ENCODE peak calls at places on chromosomes 5 and 9, in four cellular contexts. G, N, W and M are unnamed samples. For H4K20me1, the result is how much of the 10 kb centered on the place peaks cover.

GRCh38 chr9:38707885-38708640 is 11.9 kb downstream of the FAM240B start:
- DNase-seq in W (no peak), G (peak), N (peak), M (no peak)

GRCh38 chr9:8750639-8751041 is 951.1 kb upstream of the DMAC1 start:
- DNase-seq in W (no peak), N (peak), G (no peak), M (no peak)

GRCh38 chr9:129757045-129757444 is 4.2 kb upstream of the PTGES start:
- DNase-seq in G (no peak), W (no peak), N (no peak), M (peak)

GRCh38 chr5:178398856-178399722 is 166.5 kb upstream of the PHYKPL start:
- DNase-seq in G (no peak), N (no peak), W (no peak), M (no peak)

GRCh38 chr9:16277471-16277870 is 593.0 kb downstream of the BNC2 start:
- DNase-seq in G (no peak), N (no peak), W (no peak), M (no peak)

GRCh38 chr5:158807947-158808346 is 291.8 kb downstream of the EBF1 start:
- DNase-seq in W (peak), G (no peak), N (no peak), M (peak)

GRCh38 chr9:95511232-95511951 is 5.4 kb downstream of the PTCH1 start:
- DNase-seq in N (peak), G (peak), W (peak), M (peak)

GRCh38 chr5:95641803-95642220 is 4.8 kb upstream of the RFESD start:
- DNase-seq in W (no peak), N (no peak), G (no peak), M (peak)

GRCh38 chr5:78369680-78370079 is 9.3 kb downstream of the SCAMP1 start:
- DNase-seq in G (no peak), W (no peak), N (no peak), M (no peak)
- H4K20me1 ChIP-seq in G (under half), W (under half), N (under half), M (under half)

GRCh38 chr5:17964067-17964466 is 329.8 kb downstream of the TAF11L14 start:
- DNase-seq in G (peak), N (no peak), W (no peak), M (no peak)

DNA sequence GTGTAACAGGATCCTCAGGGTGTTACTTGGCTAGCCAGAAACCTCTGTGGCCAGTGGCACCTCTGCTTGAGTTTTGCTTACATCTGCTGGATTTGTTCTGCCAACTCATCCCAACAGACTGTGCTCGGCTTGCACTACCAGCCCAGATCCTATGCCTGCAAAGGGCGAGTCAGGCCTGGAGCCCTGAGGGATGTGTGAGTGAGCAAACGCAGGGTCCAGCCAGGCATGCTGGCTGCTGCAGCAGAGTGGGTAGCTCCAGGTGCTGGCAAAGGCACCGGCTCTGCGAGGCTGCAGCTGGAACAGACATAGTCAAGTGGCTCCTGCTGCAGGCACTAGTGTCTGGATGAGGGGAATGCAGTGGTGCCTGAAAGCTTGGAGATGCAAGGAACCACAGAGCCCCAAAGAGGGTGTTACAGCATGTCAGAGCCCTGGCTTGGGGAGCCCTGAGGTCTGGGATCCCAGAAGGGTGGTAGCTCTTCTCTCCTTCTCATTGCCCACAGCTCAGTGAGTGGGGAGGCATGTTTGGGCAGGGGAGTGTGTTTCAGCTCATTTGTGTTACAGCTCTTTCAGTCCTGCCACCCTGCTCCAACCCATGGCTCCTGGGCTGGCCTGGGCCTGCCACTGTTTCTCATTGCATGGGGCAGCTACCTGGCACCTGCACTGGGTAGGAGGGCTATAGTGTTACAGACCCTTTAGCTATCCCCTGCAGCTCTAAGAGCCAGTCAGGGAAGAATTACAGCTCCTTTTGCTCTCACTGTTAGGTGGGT is 332.6 kb downstream of the TAF11L14 start:
- DNase-seq in G (peak), W (no peak), N (no peak), M (no peak)
- H3K27ac ChIP-seq in G (no peak), W (no peak), N (no peak), M (no peak)

DNA sequence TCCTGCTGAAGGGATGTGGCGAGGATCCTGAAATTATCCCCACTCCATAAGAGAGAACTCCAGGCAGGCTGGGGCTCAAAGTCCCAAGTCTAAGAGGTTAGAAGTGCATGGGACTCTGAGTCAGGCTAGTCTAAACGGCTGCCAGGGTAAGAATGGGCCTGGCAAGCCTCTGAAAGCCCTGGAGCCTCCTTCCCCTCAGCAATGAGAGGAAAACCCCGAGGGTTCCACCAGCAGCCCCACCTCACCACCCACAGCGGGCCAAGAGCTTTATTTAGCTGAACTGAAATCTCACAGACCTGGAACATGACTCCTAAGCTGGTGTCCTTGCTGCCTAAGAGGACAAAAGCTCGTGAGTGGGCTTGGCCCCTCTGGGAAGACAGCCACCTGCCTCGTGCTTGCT is 135.5 kb downstream of the SEC61B start:
- DNase-seq in G (no peak), W (no peak), N (no peak), M (peak)
- H3K9ac ChIP-seq in G (no peak), W (no peak), N (no peak), M (no peak)

GRCh38 chr9:274101-274500 is 59.4 kb downstream of the DOCK8 start:
- DNase-seq in W (no peak), N (no peak), G (no peak), M (no peak)
- H4K20me1 ChIP-seq in W (under half), N (under half), G (under half), M (under half)

DNA sequence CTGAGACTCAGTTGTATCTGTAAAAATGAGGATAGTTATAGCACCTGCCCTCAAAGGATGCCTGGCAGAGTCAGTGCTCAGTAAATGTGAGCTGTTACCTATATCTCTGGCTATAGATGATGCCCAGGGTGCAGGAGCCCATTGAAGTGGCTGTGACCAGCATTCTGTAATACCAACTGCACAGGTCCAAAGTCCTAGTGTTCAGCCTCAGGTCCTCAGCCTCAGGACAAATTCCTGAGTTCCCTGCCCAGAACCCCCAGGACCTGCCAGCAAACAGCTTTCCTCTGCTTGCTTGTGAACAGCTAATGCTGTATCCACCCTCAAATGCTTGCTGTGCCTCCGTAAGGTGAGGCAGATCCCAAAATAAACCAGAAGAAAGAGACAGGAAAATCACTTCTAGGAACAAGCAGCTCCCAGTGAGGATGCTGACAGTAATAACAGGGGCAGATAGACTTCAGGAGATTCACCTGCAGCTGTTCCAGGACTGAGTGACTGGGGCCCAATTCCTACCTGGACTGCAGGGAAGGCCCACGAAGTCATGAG is 80.8 kb downstream of the SIL1 start:
- DNase-seq in G (no peak), W (no peak), N (no peak), M (no peak)
- H3K27ac ChIP-seq in G (no peak), W (no peak), N (no peak), M (no peak)

DNA sequence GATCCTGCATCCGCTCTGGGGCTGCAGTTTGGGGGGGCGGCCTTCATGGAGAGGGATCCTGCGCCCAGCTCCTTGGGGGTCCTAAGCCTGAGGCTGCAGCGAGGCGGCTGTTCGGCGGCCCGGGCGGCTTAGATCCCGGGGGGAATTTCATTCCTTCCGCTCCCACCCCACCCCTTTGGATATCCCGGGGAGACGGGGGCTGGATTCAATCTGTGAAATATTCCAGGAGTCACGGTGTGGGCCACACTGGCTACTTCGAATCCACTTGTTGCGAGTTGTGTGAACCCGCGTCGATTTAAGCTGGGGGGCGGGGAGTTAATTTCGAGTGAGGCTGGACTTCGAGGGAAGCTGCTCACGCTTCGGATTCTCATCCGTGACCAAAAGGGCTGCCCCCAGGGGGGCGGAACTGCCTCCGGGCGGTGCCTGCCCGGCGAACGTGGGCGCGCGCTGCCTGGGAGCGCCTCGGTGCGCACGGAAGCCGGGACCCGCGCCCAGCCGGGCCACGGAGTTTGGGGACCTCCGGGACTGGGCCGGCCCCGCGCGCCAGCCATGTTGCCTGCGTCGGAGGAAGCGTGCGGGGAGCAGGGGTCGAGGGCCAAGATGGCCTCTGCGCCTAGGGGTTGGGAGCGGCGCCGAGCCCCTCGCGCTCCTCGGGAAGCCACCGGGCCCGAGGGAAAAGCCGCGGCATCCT is 790 bp downstream of the OCLN start:
- DNase-seq in N (peak), W (peak), G (peak), M (peak)
- H3K9ac ChIP-seq in N (peak), W (peak), G (peak), M (no peak)

DNA sequence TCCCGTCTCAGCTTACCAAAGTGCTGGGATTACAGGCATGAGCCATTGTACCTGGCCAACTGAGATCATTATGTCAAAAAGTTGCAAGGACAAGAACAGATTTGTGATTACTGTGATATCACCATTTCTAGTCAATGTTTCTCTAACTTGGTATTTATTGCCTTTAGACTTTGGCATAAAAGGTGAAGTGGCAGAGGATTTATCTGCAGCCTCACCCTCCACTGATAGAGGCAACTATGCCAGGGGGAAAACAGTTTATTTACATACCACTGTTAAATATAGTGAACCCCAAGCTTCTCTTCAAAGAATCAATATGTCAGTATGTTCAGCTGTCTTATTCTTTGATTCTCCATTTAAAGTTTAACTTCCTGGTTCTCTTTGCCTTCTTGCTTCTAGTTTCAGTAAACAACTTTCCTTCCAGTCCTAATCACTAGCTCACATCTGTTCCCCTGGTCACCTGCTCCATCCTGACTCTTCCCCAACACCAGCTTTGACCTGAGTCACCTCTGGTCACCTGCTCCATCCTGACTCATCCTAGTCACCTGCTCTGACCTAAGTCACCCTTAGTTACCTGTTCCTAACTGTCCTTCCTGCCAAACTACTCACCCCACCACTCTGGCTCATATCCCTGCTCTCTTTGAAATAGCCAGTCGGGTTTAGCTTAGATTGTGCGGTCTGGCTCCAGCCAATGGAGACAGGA is 29.9 kb downstream of the SEMA6A start:
- DNase-seq in W (no peak), N (no peak), G (no peak), M (no peak)
- H4K20me1 ChIP-seq in W (under half), N (half or more), G (under half), M (under half)

GRCh38 chr5:93072831-93073459 is 508.1 kb downstream of the NR2F1-AS1 start:
- DNase-seq in W (peak), N (no peak), G (peak), M (peak)

GRCh38 chr5:93073547-93073946 is 507.5 kb downstream of the NR2F1-AS1 start:
- DNase-seq in W (no peak), G (no peak), N (no peak), M (no peak)

GRCh38 chr5:93070938-93071337 is 510.1 kb downstream of the NR2F1-AS1 start:
- DNase-seq in N (no peak), G (peak), W (no peak), M (no peak)

GRCh38 chr5:93069276-93069675 is 511.7 kb downstream of the NR2F1-AS1 start:
- DNase-seq in G (no peak), N (no peak), W (no peak), M (no peak)

GRCh38 chr5:93071710-93072109 is 509.3 kb downstream of the NR2F1-AS1 start:
- DNase-seq in G (no peak), N (no peak), W (no peak), M (no peak)
- H3K27ac ChIP-seq in G (peak), N (no peak), W (no peak), M (no peak)

GRCh38 chr9:113566011-113566711 is 102.6 kb downstream of the RGS3 start:
- DNase-seq in N (no peak), W (no peak), G (no peak), M (peak)
- H3K9ac ChIP-seq in N (no peak), W (no peak), G (no peak), M (peak)

DNA sequence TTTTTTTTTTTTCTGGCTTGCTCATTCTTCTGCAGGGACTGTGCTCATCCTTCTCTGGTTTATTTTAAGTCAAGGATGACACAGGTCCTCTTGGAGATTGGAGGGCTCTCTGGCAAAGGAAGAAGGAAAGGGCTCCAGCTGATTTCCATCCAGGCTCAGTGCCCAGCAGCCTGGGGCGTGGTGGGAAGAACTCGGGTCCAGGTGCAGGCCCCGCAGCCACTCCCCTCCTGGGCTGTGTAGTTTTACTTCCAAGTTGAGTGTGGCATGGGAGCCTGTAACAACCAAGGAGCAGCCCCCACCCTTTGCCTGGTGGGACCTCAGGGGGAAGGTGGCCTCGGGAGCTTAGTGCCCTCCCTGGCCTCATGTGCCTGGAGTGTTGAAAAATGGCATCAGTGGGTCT is 58.9 kb downstream of the ANKRD33B start:
- DNase-seq in N (no peak), W (no peak), G (no peak), M (no peak)
- H4K20me1 ChIP-seq in N (under half), W (under half), G (under half), M (under half)